ENCODE peak calls at places on chromosomes 11 and 22, in five cellular contexts. M, X, V, J and Q are unnamed samples.

GRCh38 chr11:2567026-2567671 is 122.3 kb downstream of the KCNQ1 start:
- DNase-seq in M (no peak), V (no peak), J (no peak), X (no peak), Q (no peak)

GRCh38 chr11:60971520-60971919 is at the start of gene CD6:
- DNase-seq in V (no peak), X (no peak), J (no peak), M (no peak), Q (no peak)

GRCh38 chr22:46069518-46070214 is 80.7 kb upstream of the PPARA start:
- DNase-seq in M (peak), V (peak), X (peak), J (peak), Q (peak)

GRCh38 chr22:32396746-32397145 is 15.3 kb downstream of the RTCB start:
- DNase-seq in V (no peak), M (no peak), J (no peak), X (no peak), Q (no peak)

GRCh38 chr22:25153961-25154685 is 45.5 kb upstream of the CRYBB3 start:
- DNase-seq in X (no peak), V (no peak), J (peak), M (no peak), Q (peak)

GRCh38 chr11:78669249-78669648 is 94.6 kb upstream of the NARS2 start:
- DNase-seq in X (no peak), V (no peak), M (no peak), J (no peak), Q (no peak)

GRCh38 chr11:68020575-68020974 is 9.9 kb upstream of the NDUFS8 start:
- DNase-seq in J (no peak), M (peak), X (no peak), V (no peak), Q (peak)

GRCh38 chr11:118618991-118619375 is 11.6 kb downstream of the PHLDB1 start:
- DNase-seq in J (peak), X (no peak), M (no peak), V (no peak), Q (no peak)

GRCh38 chr11:114847599-114847998 is 169.3 kb downstream of the NXPE2 start:
- DNase-seq in V (no peak), X (no peak), J (no peak), M (no peak), Q (no peak)

GRCh38 chr22:39960791-39961746 is 872 bp downstream of the TMA7B start:
- DNase-seq in V (no peak), J (no peak), M (no peak), X (no peak), Q (no peak)